ENCODE peak calls at places on chromosome 7, in eight cellular contexts. One of them, this sample, is unnamed.

GRCh38 chr7:66281678-66282593 is 76.8 kb downstream of the TPST1 start:
- DNase-seq in astrocyte of the cerebellum: peak; percentile 96
- DNase-seq in fibroblast of pulmonary artery: peak; percentile 95
- DNase-seq in cardiac muscle cell: peak; percentile 95
- DNase-seq in body of pancreas: no peak
- DNase-seq in transverse colon: no peak
- DNase-seq in IMR-90: peak; percentile 98
- DNase-seq in HCT116: peak; percentile 13
- DNase-seq in this sample: peak; percentile 88

GRCh38 chr7:149670288-149670687 is 103.1 kb downstream of the ZNF467 start:
- DNase-seq in astrocyte of the cerebellum: peak; percentile 37
- DNase-seq in fibroblast of pulmonary artery: peak; percentile 76
- DNase-seq in cardiac muscle cell: peak; percentile 87
- DNase-seq in body of pancreas: peak; percentile 46
- DNase-seq in transverse colon: peak; percentile 16
- DNase-seq in IMR-90: peak; percentile 10
- DNase-seq in HCT116: no peak
- DNase-seq in this sample: peak; percentile 13

GRCh38 chr7:122577449-122578003 is 121.4 kb downstream of the RNF133 start:
- DNase-seq in astrocyte of the cerebellum: no peak
- DNase-seq in fibroblast of pulmonary artery: no peak
- DNase-seq in cardiac muscle cell: no peak
- DNase-seq in body of pancreas: no peak
- DNase-seq in transverse colon: no peak
- DNase-seq in IMR-90: no peak
- DNase-seq in HCT116: no peak
- DNase-seq in this sample: no peak

GRCh38 chr7:114645451-114645850 is 230.8 kb downstream of the FOXP2 start:
- DNase-seq in astrocyte of the cerebellum: no peak
- DNase-seq in fibroblast of pulmonary artery: no peak
- DNase-seq in cardiac muscle cell: no peak
- DNase-seq in body of pancreas: no peak
- DNase-seq in transverse colon: no peak
- DNase-seq in IMR-90: no peak
- DNase-seq in HCT116: no peak
- DNase-seq in this sample: no peak

GRCh38 chr7:80831996-80832395 is 86.9 kb downstream of the SEMA3C start:
- DNase-seq in astrocyte of the cerebellum: no peak
- DNase-seq in fibroblast of pulmonary artery: peak; percentile 36
- DNase-seq in cardiac muscle cell: no peak
- DNase-seq in body of pancreas: no peak
- DNase-seq in transverse colon: no peak
- DNase-seq in IMR-90: peak; percentile 57
- DNase-seq in HCT116: no peak
- DNase-seq in this sample: no peak

GRCh38 chr7:40525764-40526163 is 391.0 kb downstream of the SUGCT start:
- DNase-seq in astrocyte of the cerebellum: no peak
- DNase-seq in fibroblast of pulmonary artery: no peak
- DNase-seq in cardiac muscle cell: no peak
- DNase-seq in body of pancreas: no peak
- DNase-seq in transverse colon: no peak
- DNase-seq in IMR-90: no peak
- DNase-seq in HCT116: no peak
- DNase-seq in this sample: no peak

GRCh38 chr7:24378871-24379608 is 95.0 kb downstream of the NPY start:
- DNase-seq in astrocyte of the cerebellum: peak; percentile 74
- DNase-seq in fibroblast of pulmonary artery: peak; percentile 59
- DNase-seq in cardiac muscle cell: peak; percentile 53
- DNase-seq in body of pancreas: peak; percentile 53
- DNase-seq in transverse colon: no peak
- DNase-seq in IMR-90: peak; percentile 50
- DNase-seq in HCT116: peak; percentile 41
- DNase-seq in this sample: peak; percentile 70

GRCh38 chr7:157529768-157530560 is 193.2 kb downstream of the DNAJB6 start:
- DNase-seq in astrocyte of the cerebellum: no peak
- DNase-seq in fibroblast of pulmonary artery: no peak
- DNase-seq in cardiac muscle cell: no peak
- DNase-seq in body of pancreas: no peak
- DNase-seq in transverse colon: no peak
- DNase-seq in IMR-90: no peak
- DNase-seq in HCT116: no peak
- DNase-seq in this sample: no peak

GRCh38 chr7:138460176-138460648 is at the start of gene TRIM24:
- DNase-seq in astrocyte of the cerebellum: no peak
- DNase-seq in fibroblast of pulmonary artery: no peak
- DNase-seq in cardiac muscle cell: peak; percentile 99
- DNase-seq in body of pancreas: no peak
- DNase-seq in transverse colon: no peak
- DNase-seq in IMR-90: peak; percentile 96
- DNase-seq in HCT116: no peak
- DNase-seq in this sample: no peak

DNA sequence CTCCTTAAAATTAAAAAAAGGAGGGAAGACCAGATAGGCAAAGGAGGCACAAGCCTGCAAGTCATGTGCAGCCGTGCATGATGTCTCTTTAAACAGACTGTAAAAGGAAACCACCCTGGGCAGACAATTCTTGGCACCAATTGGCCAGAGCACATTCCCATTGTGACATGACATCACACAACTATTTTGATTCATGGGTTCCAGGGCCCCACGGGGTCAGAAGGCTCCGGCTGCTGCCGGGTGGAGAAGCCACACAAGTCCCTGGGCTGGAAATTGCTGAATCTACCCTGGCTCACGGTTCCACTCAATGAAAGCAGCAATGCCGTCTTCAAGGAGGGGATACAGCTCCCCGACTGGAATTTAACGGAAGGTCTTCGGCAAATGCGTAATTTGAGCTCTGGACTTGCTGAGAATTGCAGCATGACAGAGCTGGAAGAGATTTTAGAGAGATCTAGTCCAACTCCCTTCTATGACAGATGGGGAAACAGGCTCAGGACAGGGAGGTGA is 140.5 kb downstream of the PRKAG2 start:
- DNase-seq in astrocyte of the cerebellum: peak; percentile 92
- DNase-seq in fibroblast of pulmonary artery: peak; percentile 95
- DNase-seq in cardiac muscle cell: peak; percentile 92
- DNase-seq in body of pancreas: peak; percentile 69
- DNase-seq in transverse colon: peak; percentile 54
- DNase-seq in IMR-90: peak; percentile 96
- DNase-seq in HCT116: peak; percentile 65
- DNase-seq in this sample: peak; percentile 90
- H3K4me3 ChIP-seq in astrocyte of the cerebellum: no peak overlapping the region
- H3K4me3 ChIP-seq in fibroblast of pulmonary artery: peak overlapping the region; percentile 34
- H3K4me3 ChIP-seq in cardiac muscle cell: peak overlapping the region; percentile 7
- H3K4me3 ChIP-seq in body of pancreas: no peak overlapping the region
- H3K4me3 ChIP-seq in transverse colon: peak overlapping the region; percentile 9
- H3K4me3 ChIP-seq in IMR-90: peak overlapping the region; percentile 22
- H3K4me3 ChIP-seq in HCT116: peak overlapping the region; percentile 21
- H3K4me3 ChIP-seq in this sample: peak overlapping the region; percentile 49

DNA sequence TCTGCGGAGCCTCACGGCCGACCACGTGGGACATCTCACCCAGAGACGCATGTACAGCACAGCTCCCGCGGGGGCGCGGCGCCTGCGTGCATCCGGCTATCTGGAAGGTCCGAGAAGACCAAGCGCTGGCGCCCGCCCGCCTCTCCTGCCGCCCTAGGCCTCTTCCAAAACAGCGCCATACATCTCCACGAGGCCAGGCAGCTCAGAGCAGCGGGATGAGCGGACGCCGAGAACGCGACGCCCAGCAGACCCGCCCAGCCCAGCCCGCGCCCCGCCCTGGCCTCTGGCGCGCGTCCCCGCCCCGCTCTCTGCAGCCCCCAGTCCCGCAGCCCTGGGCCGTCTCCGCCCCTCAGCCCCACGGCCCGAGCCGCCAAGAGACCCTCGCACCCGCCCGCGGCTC is 20.3 kb upstream of the LANCL2 start:
- DNase-seq in astrocyte of the cerebellum: no peak
- DNase-seq in fibroblast of pulmonary artery: no peak
- DNase-seq in cardiac muscle cell: peak; percentile 16
- DNase-seq in body of pancreas: no peak
- DNase-seq in transverse colon: no peak
- DNase-seq in IMR-90: no peak
- DNase-seq in HCT116: no peak
- DNase-seq in this sample: no peak
- TF ChIP-seq CTCF in astrocyte of the cerebellum: no peak
- TF ChIP-seq CTCF in fibroblast of pulmonary artery: no peak
- TF ChIP-seq CTCF in cardiac muscle cell: no peak
- TF ChIP-seq CTCF in body of pancreas: no peak
- TF ChIP-seq CTCF in transverse colon: no peak
- TF ChIP-seq CTCF in IMR-90: no peak
- TF ChIP-seq CTCF in HCT116: no peak
- TF ChIP-seq CTCF in this sample: no peak

GRCh38 chr7:49773082-49773938 is at the start of gene VWC2:
- DNase-seq in astrocyte of the cerebellum: no peak
- DNase-seq in fibroblast of pulmonary artery: no peak
- DNase-seq in cardiac muscle cell: no peak
- DNase-seq in body of pancreas: no peak
- DNase-seq in transverse colon: no peak
- DNase-seq in IMR-90: no peak
- DNase-seq in HCT116: no peak
- DNase-seq in this sample: no peak
- H3K4me3 ChIP-seq in astrocyte of the cerebellum: peak within 1 kb of the TSS; percentile 37
- H3K4me3 ChIP-seq in fibroblast of pulmonary artery: no peak within 1 kb of the TSS
- H3K4me3 ChIP-seq in cardiac muscle cell: peak within 1 kb of the TSS; percentile 80
- H3K4me3 ChIP-seq in body of pancreas: peak within 1 kb of the TSS; percentile 39
- H3K4me3 ChIP-seq in transverse colon: peak within 1 kb of the TSS; percentile 45
- H3K4me3 ChIP-seq in IMR-90: no peak within 1 kb of the TSS
- H3K4me3 ChIP-seq in HCT116: no peak within 1 kb of the TSS
- H3K4me3 ChIP-seq in this sample: no peak within 1 kb of the TSS

GRCh38 chr7:82359426-82359825 is 84.2 kb downstream of the CACNA2D1 start:
- DNase-seq in astrocyte of the cerebellum: no peak
- DNase-seq in fibroblast of pulmonary artery: no peak
- DNase-seq in cardiac muscle cell: no peak
- DNase-seq in body of pancreas: no peak
- DNase-seq in transverse colon: no peak
- DNase-seq in IMR-90: no peak
- DNase-seq in HCT116: no peak
- DNase-seq in this sample: no peak
- TF ChIP-seq CTCF in astrocyte of the cerebellum: no peak
- TF ChIP-seq CTCF in fibroblast of pulmonary artery: no peak
- TF ChIP-seq CTCF in cardiac muscle cell: no peak
- TF ChIP-seq CTCF in body of pancreas: no peak
- TF ChIP-seq CTCF in transverse colon: no peak
- TF ChIP-seq CTCF in IMR-90: no peak
- TF ChIP-seq CTCF in HCT116: no peak
- TF ChIP-seq CTCF in this sample: no peak

GRCh38 chr7:70588151-70588550 is 543.8 kb upstream of the GALNT17 start:
- DNase-seq in astrocyte of the cerebellum: peak; percentile 58
- DNase-seq in fibroblast of pulmonary artery: no peak
- DNase-seq in cardiac muscle cell: no peak
- DNase-seq in body of pancreas: no peak
- DNase-seq in transverse colon: no peak
- DNase-seq in IMR-90: no peak
- DNase-seq in HCT116: no peak
- DNase-seq in this sample: no peak

GRCh38 chr7:70587739-70588138 is 544.2 kb upstream of the GALNT17 start:
- DNase-seq in astrocyte of the cerebellum: no peak
- DNase-seq in fibroblast of pulmonary artery: no peak
- DNase-seq in cardiac muscle cell: no peak
- DNase-seq in body of pancreas: no peak
- DNase-seq in transverse colon: peak; percentile 35
- DNase-seq in IMR-90: no peak
- DNase-seq in HCT116: no peak
- DNase-seq in this sample: no peak

GRCh38 chr7:70589590-70589989 is 542.4 kb upstream of the GALNT17 start:
- DNase-seq in astrocyte of the cerebellum: no peak
- DNase-seq in fibroblast of pulmonary artery: no peak
- DNase-seq in cardiac muscle cell: no peak
- DNase-seq in body of pancreas: no peak
- DNase-seq in transverse colon: no peak
- DNase-seq in IMR-90: no peak
- DNase-seq in HCT116: no peak
- DNase-seq in this sample: no peak

GRCh38 chr7:70589010-70589409 is 542.9 kb upstream of the GALNT17 start:
- DNase-seq in astrocyte of the cerebellum: no peak
- DNase-seq in fibroblast of pulmonary artery: no peak
- DNase-seq in cardiac muscle cell: no peak
- DNase-seq in body of pancreas: no peak
- DNase-seq in transverse colon: no peak
- DNase-seq in IMR-90: no peak
- DNase-seq in HCT116: no peak
- DNase-seq in this sample: no peak

DNA sequence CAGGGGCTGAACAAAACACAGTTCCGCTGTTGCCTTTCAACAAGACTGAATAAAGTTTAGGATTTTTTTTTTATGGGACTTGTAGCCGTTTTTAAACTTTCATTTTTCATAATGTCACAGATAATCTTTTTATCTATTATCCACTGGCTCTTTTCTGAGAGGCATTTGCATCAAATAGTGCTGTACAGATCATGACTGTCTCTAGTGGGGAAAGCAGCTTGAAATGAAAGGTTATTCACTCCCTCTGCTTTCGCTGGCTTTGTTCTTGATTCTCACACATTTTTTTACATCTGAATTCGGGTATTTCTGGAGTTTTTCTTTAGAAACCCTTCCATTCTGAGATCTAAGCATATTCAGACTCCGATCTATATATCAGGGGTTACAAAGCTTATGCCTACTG is 543.3 kb upstream of the GALNT17 start:
- DNase-seq in astrocyte of the cerebellum: no peak
- DNase-seq in fibroblast of pulmonary artery: no peak
- DNase-seq in cardiac muscle cell: no peak
- DNase-seq in body of pancreas: no peak
- DNase-seq in transverse colon: no peak
- DNase-seq in IMR-90: no peak
- DNase-seq in HCT116: no peak
- DNase-seq in this sample: no peak
- H3K4me3 ChIP-seq in astrocyte of the cerebellum: no peak overlapping the region
- H3K4me3 ChIP-seq in fibroblast of pulmonary artery: no peak overlapping the region
- H3K4me3 ChIP-seq in cardiac muscle cell: no peak overlapping the region
- H3K4me3 ChIP-seq in body of pancreas: no peak overlapping the region
- H3K4me3 ChIP-seq in transverse colon: no peak overlapping the region
- H3K4me3 ChIP-seq in IMR-90: no peak overlapping the region
- H3K4me3 ChIP-seq in HCT116: no peak overlapping the region
- H3K4me3 ChIP-seq in this sample: no peak overlapping the region

GRCh38 chr7:26284995-26285632 is 6.5 kb upstream of the SNX10 start:
- DNase-seq in astrocyte of the cerebellum: no peak
- DNase-seq in fibroblast of pulmonary artery: no peak
- DNase-seq in cardiac muscle cell: no peak
- DNase-seq in body of pancreas: no peak
- DNase-seq in transverse colon: no peak
- DNase-seq in IMR-90: no peak
- DNase-seq in HCT116: peak; percentile 61
- DNase-seq in this sample: no peak
- TF ChIP-seq CTCF in astrocyte of the cerebellum: no peak
- TF ChIP-seq CTCF in fibroblast of pulmonary artery: no peak
- TF ChIP-seq CTCF in cardiac muscle cell: peak; percentile 4
- TF ChIP-seq CTCF in body of pancreas: no peak
- TF ChIP-seq CTCF in transverse colon: no peak
- TF ChIP-seq CTCF in IMR-90: no peak
- TF ChIP-seq CTCF in HCT116: peak; percentile 61
- TF ChIP-seq CTCF in this sample: peak; percentile 14

GRCh38 chr7:6171532-6172330 is 100.7 kb downstream of the CYTH3 start:
- DNase-seq in astrocyte of the cerebellum: no peak
- DNase-seq in fibroblast of pulmonary artery: no peak
- DNase-seq in cardiac muscle cell: no peak
- DNase-seq in body of pancreas: no peak
- DNase-seq in transverse colon: no peak
- DNase-seq in IMR-90: no peak
- DNase-seq in HCT116: no peak
- DNase-seq in this sample: no peak
- H3K4me3 ChIP-seq in astrocyte of the cerebellum: no peak overlapping the region
- H3K4me3 ChIP-seq in fibroblast of pulmonary artery: no peak overlapping the region
- H3K4me3 ChIP-seq in cardiac muscle cell: no peak overlapping the region
- H3K4me3 ChIP-seq in body of pancreas: no peak overlapping the region
- H3K4me3 ChIP-seq in transverse colon: no peak overlapping the region
- H3K4me3 ChIP-seq in IMR-90: no peak overlapping the region
- H3K4me3 ChIP-seq in HCT116: no peak overlapping the region
- H3K4me3 ChIP-seq in this sample: no peak overlapping the region